ENCODE peak calls at places on chromosomes 11 and 22, in five cellular contexts. O is activated CD8-positive, alpha-beta T cell treated with anti-CD3 and anti-CD28 coated beads for 36 hours; Z is effector memory CD8-positive, alpha-beta T cell; G is AG08396; R is GM03348. K is an unnamed sample.

GRCh38 chr11:45089251-45089650 is 57.2 kb upstream of the PRDM11 start:
- DNase-seq in O (no peak), Z (no peak), G (peak; percentile 82), R (peak; percentile 93), K (no peak)

GRCh38 chr11:65121447-65121864 is 478 bp downstream of the FAU start:
- DNase-seq in O (peak; percentile 49), Z (no peak), G (no peak), R (no peak), K (no peak)

GRCh38 chr11:95688015-95688414 is 101.6 kb downstream of the FAM76B start:
- DNase-seq in O (no peak), Z (no peak), G (no peak), R (no peak), K (no peak)

GRCh38 chr22:26667140-26667539 is 9.8 kb downstream of the MIAT start:
- DNase-seq in O (no peak), Z (no peak), G (no peak), R (no peak), K (no peak)

GRCh38 chr11:57763568-57763967 is 2.0 kb downstream of the CTNND1 start:
- DNase-seq in O (no peak), Z (no peak), G (peak; percentile 55), R (peak; percentile 63), K (no peak)

GRCh38 chr11:17861036-17861755 is 126.6 kb downstream of the KCNC1 start:
- DNase-seq in O (no peak), Z (no peak), G (no peak), R (no peak), K (no peak)

GRCh38 chr22:35961480-35961902 is 67.1 kb downstream of the RBFOX2 start:
- DNase-seq in O (no peak), Z (no peak), G (peak; percentile 71), R (peak; percentile 68), K (no peak)

GRCh38 chr22:49545606-49546005 is 282.1 kb downstream of the BRD1 start:
- DNase-seq in O (no peak), Z (no peak), G (no peak), R (no peak), K (no peak)

GRCh38 chr11:78188809-78189724 is at the start of gene USP35:
- DNase-seq in O (peak; percentile 18), Z (no peak), G (no peak), R (no peak), K (no peak)

GRCh38 chr11:94987378-94987777 is 13.9 kb downstream of the KDM4D start:
- DNase-seq in O (no peak), Z (no peak), G (no peak), R (no peak), K (no peak)

GRCh38 chr11:30914143-30914762 is 328.1 kb upstream of the MPPED2 start:
- DNase-seq in O (peak; percentile 27), Z (no peak), G (peak; percentile 23), R (peak; percentile 62), K (no peak)

GRCh38 chr11:46898396-46899095 is 19.8 kb downstream of the LRP4 start:
- DNase-seq in O (no peak), Z (no peak), G (no peak), R (no peak), K (no peak)

GRCh38 chr11:120224872-120225371 is 14.1 kb downstream of the OAF start:
- DNase-seq in O (no peak), Z (no peak), G (no peak), R (no peak), K (no peak)

GRCh38 chr22:29877620-29878019 is 5.4 kb upstream of the MTMR3 start:
- DNase-seq in O (no peak), Z (no peak), G (no peak), R (peak; percentile 75), K (no peak)

GRCh38 chr11:76637491-76638266 is 32.9 kb downstream of the LRRC32 start:
- DNase-seq in O (peak; percentile 41), Z (no peak), G (no peak), R (no peak), K (no peak)

GRCh38 chr22:31038686-31039085 is 42.4 kb upstream of the SMTN start:
- DNase-seq in O (no peak), Z (no peak), G (no peak), R (no peak), K (no peak)

GRCh38 chr11:100152751-100153150 is 534.3 kb upstream of the ARHGAP42 start:
- DNase-seq in O (no peak), Z (no peak), G (no peak), R (no peak), K (no peak)

GRCh38 chr11:20668844-20669832 is at the start of gene NELL1:
- DNase-seq in O (no peak), Z (no peak), G (peak; percentile 15), R (peak; percentile 16), K (peak; percentile 17)

GRCh38 chr22:22691716-22692701 is 47.6 kb downstream of the GGTLC2 start:
- DNase-seq in O (no peak), Z (no peak), G (no peak), R (no peak), K (no peak)

GRCh38 chr11:17563961-17564686 is 17.1 kb downstream of the OTOG start:
- DNase-seq in O (no peak), Z (no peak), G (no peak), R (no peak), K (no peak)

GRCh38 chr11:128205796-128206195 is 381.6 kb downstream of the ETS1 start:
- DNase-seq in O (peak; percentile 35), Z (no peak), G (no peak), R (no peak), K (no peak)

GRCh38 chr11:43922974-43923326 is 19.5 kb upstream of the C11orf96 start:
- DNase-seq in O (no peak), Z (no peak), G (no peak), R (no peak), K (no peak)

GRCh38 chr11:3989891-3990290 is 104.7 kb upstream of the RRM1 start:
- DNase-seq in O (peak; percentile 35), Z (no peak), G (no peak), R (no peak), K (no peak)

GRCh38 chr11:39346043-39346442 is 2113.4 kb downstream of the LRRC4C start:
- DNase-seq in O (no peak), Z (no peak), G (no peak), R (no peak), K (no peak)

GRCh38 chr11:73810637-73811036 is 23.0 kb downstream of the MRPL48 start:
- DNase-seq in O (no peak), Z (no peak), G (no peak), R (no peak), K (no peak)

GRCh38 chr11:114685097-114685496 is 6.8 kb downstream of the NXPE2 start:
- DNase-seq in O (no peak), Z (no peak), G (no peak), R (no peak), K (no peak)

GRCh38 chr22:48486163-48486957 is 1341.3 kb downstream of the BRD1 start:
- DNase-seq in O (no peak), Z (no peak), G (no peak), R (no peak), K (no peak)

GRCh38 chr11:59141673-59142460 is 789 bp upstream of the FAM111A start:
- DNase-seq in O (no peak), Z (no peak), G (peak; percentile 67), R (peak; percentile 70), K (no peak)

GRCh38 chr22:43541462-43542407 is 129.9 kb downstream of the MPPED1 start:
- DNase-seq in O (no peak), Z (no peak), G (no peak), R (no peak), K (no peak)

GRCh38 chr22:19519041-19519926 is 4.9 kb downstream of the CLDN5 start:
- DNase-seq in O (no peak), Z (no peak), G (no peak), R (no peak), K (no peak)

GRCh38 chr11:66686801-66687750 is 9.4 kb upstream of the RBM4B start:
- DNase-seq in O (no peak), Z (no peak), G (no peak), R (no peak), K (no peak)

GRCh38 chr22:35465109-35465701 is 65.3 kb downstream of the MCM5 start:
- DNase-seq in O (no peak), Z (no peak), G (no peak), R (no peak), K (no peak)

GRCh38 chr22:45302047-45302446 is 7.7 kb upstream of the FAM118A start:
- DNase-seq in O (no peak), Z (no peak), G (peak; percentile 80), R (peak; percentile 84), K (no peak)

GRCh38 chr11:115678942-115679341 is 174.7 kb upstream of the CADM1 start:
- DNase-seq in O (no peak), Z (no peak), G (no peak), R (no peak), K (no peak)

K was measured in D721Med.